ENCODE peak calls at places on chromosome X, in four cellular contexts. One of them, this sample, is unnamed.

GRCh38 chrX:30748337-30748960 is 95.2 kb downstream of the GK start:
- DNase-seq in bronchial epithelial cell: no peak
- DNase-seq in suprapubic skin: no peak
- DNase-seq in fibroblast of mammary gland: no peak
- DNase-seq in this sample: no peak

GRCh38 chrX:45801554-45801953 is 600.9 kb upstream of the DIPK2B start:
- DNase-seq in bronchial epithelial cell: peak; percentile 59
- DNase-seq in suprapubic skin: no peak
- DNase-seq in fibroblast of mammary gland: peak; percentile 65
- DNase-seq in this sample: no peak

GRCh38 chrX:51798701-51799100 is 55.5 kb downstream of the GSPT2 start:
- DNase-seq in bronchial epithelial cell: no peak
- DNase-seq in suprapubic skin: no peak
- DNase-seq in fibroblast of mammary gland: no peak
- DNase-seq in this sample: no peak

GRCh38 chrX:74923942-74924448 is 1.3 kb downstream of the NEXMIF start:
- DNase-seq in bronchial epithelial cell: no peak
- DNase-seq in suprapubic skin: no peak
- DNase-seq in fibroblast of mammary gland: no peak
- DNase-seq in this sample: no peak

GRCh38 chrX:96438803-96439202 is 245.8 kb upstream of the DIAPH2 start:
- DNase-seq in bronchial epithelial cell: peak; percentile 39
- DNase-seq in suprapubic skin: no peak
- DNase-seq in fibroblast of mammary gland: peak; percentile 49
- DNase-seq in this sample: no peak

GRCh38 chrX:40439625-40440532 is 140.9 kb upstream of the ATP6AP2 start:
- DNase-seq in bronchial epithelial cell: no peak
- DNase-seq in suprapubic skin: no peak
- DNase-seq in fibroblast of mammary gland: no peak
- DNase-seq in this sample: no peak

GRCh38 chrX:153685751-153686676 is 1.7 kb upstream of the SLC6A8 start:
- DNase-seq in bronchial epithelial cell: no peak
- DNase-seq in suprapubic skin: no peak
- DNase-seq in fibroblast of mammary gland: no peak
- DNase-seq in this sample: no peak

GRCh38 chrX:5672099-5672498 is 556.6 kb downstream of the NLGN4X start:
- DNase-seq in bronchial epithelial cell: no peak
- DNase-seq in suprapubic skin: no peak
- DNase-seq in fibroblast of mammary gland: no peak
- DNase-seq in this sample: no peak

GRCh38 chrX:115949900-115950822 is 220.4 kb upstream of the AGTR2 start:
- DNase-seq in bronchial epithelial cell: no peak
- DNase-seq in suprapubic skin: no peak
- DNase-seq in fibroblast of mammary gland: no peak
- DNase-seq in this sample: no peak

GRCh38 chrX:13293700-13294099 is 26.2 kb downstream of the ATXN3L start:
- DNase-seq in bronchial epithelial cell: peak; percentile 93
- DNase-seq in suprapubic skin: no peak
- DNase-seq in fibroblast of mammary gland: no peak
- DNase-seq in this sample: no peak

GRCh38 chrX:151830911-151831310 is 81.8 kb upstream of the MAGEA4 start:
- DNase-seq in bronchial epithelial cell: no peak
- DNase-seq in suprapubic skin: no peak
- DNase-seq in fibroblast of mammary gland: no peak
- DNase-seq in this sample: no peak

GRCh38 chrX:121641560-121641959 is 594.1 kb downstream of the GLUD2 start:
- DNase-seq in bronchial epithelial cell: peak; percentile 85
- DNase-seq in suprapubic skin: no peak
- DNase-seq in fibroblast of mammary gland: peak; percentile 85
- DNase-seq in this sample: no peak

GRCh38 chrX:86148024-86148511 is at the start of gene DACH2:
- DNase-seq in bronchial epithelial cell: peak; percentile 51
- DNase-seq in suprapubic skin: no peak
- DNase-seq in fibroblast of mammary gland: peak; percentile 25
- DNase-seq in this sample: peak; percentile 48

GRCh38 chrX:8738588-8739189 is 6.8 kb upstream of the ANOS1 start:
- DNase-seq in bronchial epithelial cell: no peak
- DNase-seq in suprapubic skin: no peak
- DNase-seq in fibroblast of mammary gland: peak; percentile 45
- DNase-seq in this sample: no peak

GRCh38 chrX:69070949-69071650 is 94.2 kb downstream of the PJA1 start:
- DNase-seq in bronchial epithelial cell: no peak
- DNase-seq in suprapubic skin: peak; percentile 68
- DNase-seq in fibroblast of mammary gland: no peak
- DNase-seq in this sample: peak; percentile 47

GRCh38 chrX:150968862-150969720 is 14.0 kb upstream of the HMGB3 start:
- DNase-seq in bronchial epithelial cell: no peak
- DNase-seq in suprapubic skin: no peak
- DNase-seq in fibroblast of mammary gland: no peak
- DNase-seq in this sample: no peak

GRCh38 chrX:28205126-28205525 is 223.9 kb upstream of the DCAF8L1 start:
- DNase-seq in bronchial epithelial cell: peak; percentile 16
- DNase-seq in suprapubic skin: no peak
- DNase-seq in fibroblast of mammary gland: no peak
- DNase-seq in this sample: no peak
- H3K4me3 ChIP-seq in bronchial epithelial cell: no peak overlapping the region
- H3K4me3 ChIP-seq in suprapubic skin: no peak overlapping the region
- H3K4me3 ChIP-seq in fibroblast of mammary gland: no peak overlapping the region
- H3K4me3 ChIP-seq in this sample: no peak overlapping the region

GRCh38 chrX:106927700-106928099 is 7.5 kb downstream of the CLDN2 start:
- DNase-seq in bronchial epithelial cell: no peak
- DNase-seq in suprapubic skin: no peak
- DNase-seq in fibroblast of mammary gland: no peak
- DNase-seq in this sample: no peak
- H3K4me3 ChIP-seq in bronchial epithelial cell: no peak overlapping the region
- H3K4me3 ChIP-seq in suprapubic skin: no peak overlapping the region
- H3K4me3 ChIP-seq in fibroblast of mammary gland: no peak overlapping the region
- H3K4me3 ChIP-seq in this sample: no peak overlapping the region

DNA sequence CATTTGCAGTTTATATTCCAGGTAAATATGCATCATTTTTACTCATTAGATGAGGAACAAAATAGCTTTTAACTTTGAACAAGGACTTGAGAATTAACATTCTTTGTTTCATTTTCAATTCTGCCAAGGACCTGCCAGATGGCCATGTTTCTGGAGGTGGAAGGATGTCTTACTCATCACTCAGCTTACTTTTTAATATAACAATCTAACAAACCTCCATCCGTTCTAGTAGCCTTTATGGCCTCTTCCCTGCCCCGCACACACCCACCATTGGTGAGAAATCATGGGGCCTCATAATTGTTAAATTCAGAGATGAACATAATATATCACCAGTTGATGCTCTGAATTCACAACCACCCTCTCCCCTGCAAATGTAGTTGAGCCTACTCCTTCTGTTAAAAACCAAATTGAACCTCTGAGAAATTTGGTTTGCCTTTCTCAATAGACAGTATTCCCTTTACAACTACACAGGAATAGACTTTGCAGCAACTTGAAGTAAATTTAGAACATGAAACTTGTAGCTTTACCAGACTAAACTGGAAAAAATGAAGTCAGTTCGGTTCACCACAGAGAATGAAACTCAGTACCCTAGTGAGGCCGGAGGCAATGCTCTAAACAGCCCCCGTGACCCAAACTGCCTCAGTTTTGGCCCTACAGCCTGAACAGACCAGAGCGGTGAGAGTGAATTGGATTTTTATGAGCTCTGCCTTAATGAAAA is 50.1 kb upstream of the ACSL4 start:
- DNase-seq in bronchial epithelial cell: no peak
- DNase-seq in suprapubic skin: no peak
- DNase-seq in fibroblast of mammary gland: peak; percentile 20
- DNase-seq in this sample: no peak
- H3K4me3 ChIP-seq in bronchial epithelial cell: no peak overlapping the region
- H3K4me3 ChIP-seq in suprapubic skin: no peak overlapping the region
- H3K4me3 ChIP-seq in fibroblast of mammary gland: no peak overlapping the region
- H3K4me3 ChIP-seq in this sample: no peak overlapping the region

GRCh38 chrX:154980330-154981115 is 42.0 kb downstream of the F8 start:
- DNase-seq in bronchial epithelial cell: peak; percentile 38
- DNase-seq in suprapubic skin: peak; percentile 72
- DNase-seq in fibroblast of mammary gland: peak; percentile 66
- DNase-seq in this sample: peak; percentile 70
- H3K4me3 ChIP-seq in bronchial epithelial cell: peak overlapping the region; percentile 22
- H3K4me3 ChIP-seq in suprapubic skin: peak overlapping the region; percentile 41
- H3K4me3 ChIP-seq in fibroblast of mammary gland: peak overlapping the region; percentile 47
- H3K4me3 ChIP-seq in this sample: peak overlapping the region; percentile 46

DNA sequence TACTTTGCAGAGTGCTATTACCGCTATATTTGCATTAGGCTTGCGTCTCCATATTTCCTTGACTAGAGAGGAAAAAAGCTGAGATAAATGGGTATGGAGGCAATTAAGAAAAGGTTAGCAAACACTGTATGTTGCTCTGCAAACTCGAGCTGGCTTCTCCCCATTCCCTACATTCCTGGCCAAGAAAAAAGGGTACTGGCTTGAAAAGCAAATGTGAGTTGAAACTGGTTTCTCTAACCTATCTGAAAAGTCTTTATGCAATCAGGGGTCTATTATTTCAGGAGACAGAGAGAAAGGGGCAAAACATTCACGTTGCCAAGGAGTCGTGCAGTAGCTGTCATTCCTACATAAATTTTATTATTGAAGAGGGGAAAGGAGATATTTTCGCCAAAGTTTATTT is 2.1 kb downstream of the TMEM47 start:
- DNase-seq in bronchial epithelial cell: no peak
- DNase-seq in suprapubic skin: no peak
- DNase-seq in fibroblast of mammary gland: no peak
- DNase-seq in this sample: no peak
- H3K4me3 ChIP-seq in bronchial epithelial cell: no peak overlapping the region
- H3K4me3 ChIP-seq in suprapubic skin: peak overlapping the region; percentile 66
- H3K4me3 ChIP-seq in fibroblast of mammary gland: peak overlapping the region; percentile 67
- H3K4me3 ChIP-seq in this sample: peak overlapping the region; percentile 61

DNA sequence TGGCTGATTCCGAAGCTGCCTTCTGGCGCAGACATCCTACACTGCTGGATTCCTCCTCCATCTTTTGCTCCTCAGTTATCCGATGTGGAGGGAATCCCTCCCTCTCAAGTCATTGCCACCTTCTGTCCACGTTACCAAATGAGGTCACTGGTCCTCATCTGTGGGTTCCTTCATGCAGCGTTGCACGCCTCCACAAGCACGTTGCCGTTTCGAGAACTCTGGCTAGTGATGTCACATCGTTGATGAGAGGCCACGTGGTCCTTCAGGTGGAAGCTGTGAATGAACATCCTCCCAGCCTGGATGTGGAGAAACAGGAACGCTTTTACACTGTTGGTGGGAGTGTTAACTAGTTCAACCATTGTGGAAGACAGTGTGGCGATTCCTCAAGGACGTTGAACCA is 323.2 kb downstream of the DHRSX start:
- DNase-seq in bronchial epithelial cell: no peak
- DNase-seq in suprapubic skin: no peak
- DNase-seq in fibroblast of mammary gland: no peak
- DNase-seq in this sample: peak; percentile 21
- H3K4me3 ChIP-seq in bronchial epithelial cell: no peak overlapping the region
- H3K4me3 ChIP-seq in suprapubic skin: no peak overlapping the region
- H3K4me3 ChIP-seq in fibroblast of mammary gland: no peak overlapping the region
- H3K4me3 ChIP-seq in this sample: no peak overlapping the region

DNA sequence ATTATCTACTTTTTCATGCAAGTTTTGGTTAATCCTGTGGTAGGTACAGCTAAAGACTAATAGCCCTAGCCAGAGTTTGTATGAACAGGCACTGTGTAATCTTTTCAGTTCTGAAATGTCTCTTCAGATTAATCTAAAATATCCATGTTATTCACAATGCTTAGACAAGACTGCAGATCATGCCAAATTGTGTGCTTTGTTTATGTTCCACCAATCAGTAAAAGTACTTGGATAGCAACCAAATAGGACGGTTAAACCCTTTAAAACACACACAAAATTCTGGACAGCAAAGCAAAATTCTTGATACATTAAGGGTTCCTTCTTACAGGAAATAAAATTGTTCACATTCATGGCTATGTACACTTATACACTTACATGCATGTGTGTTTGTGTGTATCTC is 139.1 kb downstream of the KLHL13 start:
- DNase-seq in bronchial epithelial cell: no peak
- DNase-seq in suprapubic skin: no peak
- DNase-seq in fibroblast of mammary gland: no peak
- DNase-seq in this sample: no peak
- H3K4me3 ChIP-seq in bronchial epithelial cell: no peak overlapping the region
- H3K4me3 ChIP-seq in suprapubic skin: no peak overlapping the region
- H3K4me3 ChIP-seq in fibroblast of mammary gland: no peak overlapping the region
- H3K4me3 ChIP-seq in this sample: no peak overlapping the region

GRCh38 chrX:134990475-134991473 is at the start of gene SMIM10:
- DNase-seq in bronchial epithelial cell: peak; percentile 45
- DNase-seq in suprapubic skin: peak; percentile 80
- DNase-seq in fibroblast of mammary gland: peak; percentile 84
- DNase-seq in this sample: peak; percentile 88
- H3K4me3 ChIP-seq in bronchial epithelial cell: peak within 1 kb of the TSS; percentile 18
- H3K4me3 ChIP-seq in suprapubic skin: peak within 1 kb of the TSS; percentile 41
- H3K4me3 ChIP-seq in fibroblast of mammary gland: peak within 1 kb of the TSS; percentile 49
- H3K4me3 ChIP-seq in this sample: peak within 1 kb of the TSS; percentile 64

This sample was measured in tibial artery.